ENCODE peak calls at places on chromosomes 2 and 18, in seven cellular contexts. M is right cardiac atrium; X is dorsolateral prefrontal cortex; T is stimulated activated CD4-positive, alpha-beta T cell treated with anti-CD3 and anti-CD28 coated beads, Interleukin-12 subunit alpha, Interleukin-12 subunit beta, amount 100 ng/mL, for 48 hours; V is NCI-H1092 treated with DMSO at 0.1 percent for 48 hours; Z is posterior cingulate gyrus; H is fibroblast of lung. W is an unnamed sample.

GRCh38 chr2:199136681-199137080 is 321.1 kb downstream of the SATB2 start:
- DNase-seq in T (no peak), Z (no peak), H (peak), V (no peak), X (no peak), M (no peak), W (no peak)

GRCh38 chr2:172461591-172462392 is 34.4 kb downstream of the ITGA6 start:
- DNase-seq in X (peak), T (peak), Z (peak), M (peak), V (peak), H (no peak), W (peak)

GRCh38 chr2:223696719-223697118 is 94.6 kb upstream of the SCG2 start:
- DNase-seq in M (no peak), H (peak), Z (no peak), T (no peak), V (peak), X (no peak), W (no peak)

GRCh38 chr18:23735021-23735464 is 45.8 kb downstream of the LAMA3 start:
- DNase-seq in T (no peak), Z (no peak), V (no peak), H (peak), X (no peak), M (no peak), W (no peak)

GRCh38 chr2:19617251-19617650 is 258.8 kb upstream of the OSR1 start:
- DNase-seq in X (no peak), T (no peak), V (no peak), H (no peak), Z (no peak), M (no peak), W (no peak)

GRCh38 chr18:26103579-26103978 is 13.2 kb upstream of the SS18 start:
- DNase-seq in H (no peak), T (peak), Z (no peak), M (no peak), V (no peak), X (no peak), W (peak)

GRCh38 chr2:231272961-231273360 is 74.5 kb downstream of the ARMC9 start:
- DNase-seq in M (no peak), X (no peak), T (no peak), H (no peak), V (no peak), Z (no peak), W (no peak)

GRCh38 chr2:54574107-54574859 is 118.2 kb downstream of the SPTBN1 start:
- DNase-seq in M (no peak), T (no peak), Z (no peak), V (no peak), H (peak), X (no peak), W (no peak)

GRCh38 chr2:59584958-59585357 is 968.5 kb downstream of the BCL11A start:
- DNase-seq in V (peak), M (no peak), Z (no peak), T (no peak), H (no peak), X (no peak), W (peak)

GRCh38 chr2:68684197-68684596 is 40.8 kb downstream of the PROKR1 start:
- DNase-seq in Z (no peak), T (no peak), M (no peak), H (no peak), X (no peak), V (no peak), W (no peak)

GRCh38 chr2:105546623-105546964 is 147.7 kb upstream of the FHL2 start:
- DNase-seq in X (no peak), T (no peak), Z (no peak), H (no peak), V (no peak), M (no peak), W (no peak)

GRCh38 chr2:84958135-84959044 is 12.6 kb upstream of the KCMF1 start:
- DNase-seq in Z (no peak), V (peak), T (no peak), H (peak), M (no peak), X (no peak), W (peak)

GRCh38 chr2:157032019-157032418 is 225.5 kb upstream of the GALNT5 start:
- DNase-seq in V (no peak), M (no peak), X (no peak), H (peak), T (no peak), Z (no peak), W (no peak)

W was measured in mesendoderm.